ENCODE peak calls at places on chromosomes 16 and 17, in four cellular contexts. E, L, B and C are unnamed samples.

GRCh38 chr16:67185003-67185865 is 1.5 kb upstream of the MATCAP1 start:
- DNase-seq in E (peak; percentile 91), B (peak; percentile 77), L (peak; percentile 94), C (peak; percentile 85)

GRCh38 chr16:6918661-6919060 is 414.0 kb upstream of the RBFOX1 start:
- DNase-seq in E (no peak), L (no peak), B (no peak), C (no peak)

GRCh38 chr16:49854227-49855203 is 1.4 kb downstream of the ZNF423 start:
- DNase-seq in L (peak; percentile 28), B (no peak), E (no peak), C (peak; percentile 50)

GRCh38 chr16:89376812-89377445 is 113.4 kb downstream of the ANKRD11 start:
- DNase-seq in E (no peak), B (no peak), L (no peak), C (no peak)

GRCh38 chr16:25097304-25097988 is 14.1 kb upstream of the LCMT1 start:
- DNase-seq in B (no peak), E (no peak), L (no peak), C (no peak)

GRCh38 chr16:48611329-48612137 is 1.6 kb upstream of the N4BP1 start:
- DNase-seq in L (no peak), B (peak; percentile 26), E (peak; percentile 26), C (no peak)

GRCh38 chr17:13513039-13513405 is 88.7 kb downstream of the HS3ST3A1 start:
- DNase-seq in B (no peak), L (no peak), E (no peak), C (no peak)

GRCh38 chr17:49551221-49552069 is 24.2 kb upstream of the NXPH3 start:
- DNase-seq in E (no peak), L (no peak), B (no peak), C (no peak)

GRCh38 chr16:87241135-87241771 is 75.9 kb downstream of the C16orf95 start:
- DNase-seq in L (no peak), B (no peak), E (no peak), C (no peak)

GRCh38 chr17:78132086-78132676 is 1.6 kb downstream of the TMC8 start:
- DNase-seq in B (peak; percentile 76), E (no peak), L (no peak), C (no peak)

GRCh38 chr17:67534941-67535340 is 157.9 kb downstream of the PITPNC1 start:
- DNase-seq in L (no peak), E (no peak), B (no peak), C (no peak)

GRCh38 chr17:8649157-8650118 is 18.9 kb upstream of the MYH10 start:
- DNase-seq in L (no peak), B (no peak), E (no peak), C (no peak)

GRCh38 chr17:21452377-21453143 is 76.4 kb downstream of the KCNJ12 start:
- DNase-seq in E (peak; percentile 62), L (peak; percentile 49), B (no peak), C (peak; percentile 80)

GRCh38 chr16:3369073-3369472 is 13.4 kb downstream of the OR2C1 start:
- DNase-seq in B (no peak), E (no peak), L (no peak), C (no peak)

GRCh38 chr16:66605177-66605999 is 884 bp downstream of the CMTM3 start:
- DNase-seq in E (peak; percentile 32), B (peak; percentile 55), L (peak; percentile 59), C (peak; percentile 24)

GRCh38 chr17:47704781-47705180 is 10.8 kb downstream of the TBKBP1 start:
- DNase-seq in B (no peak), L (no peak), E (no peak), C (no peak)

GRCh38 chr17:49798182-49798581 is 9.7 kb downstream of the KAT7 start:
- DNase-seq in B (no peak), L (peak; percentile 70), E (no peak), C (no peak)

GRCh38 chr16:876041-876335 is 75.5 kb upstream of the GNG13 start:
- DNase-seq in B (no peak), E (no peak), L (no peak), C (no peak)

GRCh38 chr16:2895813-2896212 is 12.8 kb downstream of the FLYWCH2 start:
- DNase-seq in B (no peak), E (peak; percentile 55), L (no peak), C (no peak)

GRCh38 chr16:51031598-51031997 is 119.5 kb downstream of the SALL1 start:
- DNase-seq in L (no peak), B (no peak), E (no peak), C (no peak)

GRCh38 chr17:31053076-31053475 is 41.7 kb upstream of the NF1 start:
- DNase-seq in L (no peak), B (no peak), E (no peak), C (no peak)

GRCh38 chr17:31048780-31049179 is 46.0 kb upstream of the NF1 start:
- DNase-seq in L (no peak), B (no peak), E (no peak), C (no peak)

GRCh38 chr17:31051517-31051916 is 43.3 kb upstream of the NF1 start:
- DNase-seq in B (no peak), E (no peak), L (no peak), C (no peak)

GRCh38 chr17:31052187-31052889 is 42.4 kb upstream of the NF1 start:
- DNase-seq in E (peak; percentile 67), L (peak; percentile 66), B (peak; percentile 74), C (no peak)

DNA sequence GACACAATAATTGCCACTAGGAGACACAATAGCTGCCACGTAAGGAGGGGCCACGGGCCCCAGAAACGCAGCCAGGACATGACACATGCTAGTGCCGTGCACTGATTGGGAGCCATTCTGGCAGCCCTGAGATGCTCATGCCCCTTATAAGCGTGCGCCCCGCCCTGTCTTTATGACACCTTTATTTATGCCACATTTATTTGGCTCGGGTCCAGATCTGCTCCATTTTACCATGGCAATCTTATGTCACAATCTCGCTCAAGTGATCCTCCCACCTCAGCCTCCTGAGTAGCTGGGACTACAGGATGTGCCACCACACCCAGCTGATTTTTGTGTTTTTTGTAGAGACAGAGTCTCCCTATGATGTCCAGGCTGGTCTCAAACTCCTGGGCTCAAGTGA is 43.8 kb upstream of the NF1 start:
- DNase-seq in B (no peak), E (no peak), L (no peak), C (no peak)
- H3K9me3 ChIP-seq in B (no peaks in the 10 kb centered on the region), E (no peaks in the 10 kb centered on the region), L (no peaks in the 10 kb centered on the region), C (no peaks in the 10 kb centered on the region)

GRCh38 chr17:83146347-83146746 is 66.9 kb downstream of the METRNL start:
- DNase-seq in B (no peak), E (no peak), L (no peak), C (no peak)

GRCh38 chr17:83147285-83147684 is 67.9 kb downstream of the METRNL start:
- DNase-seq in L (no peak), B (no peak), E (no peak), C (no peak)

GRCh38 chr17:83145358-83145738 is 65.9 kb downstream of the METRNL start:
- DNase-seq in E (no peak), B (no peak), L (no peak), C (no peak)

GRCh38 chr17:83144421-83145357 is 65.3 kb downstream of the METRNL start:
- DNase-seq in L (no peak), B (no peak), E (no peak), C (no peak)

DNA sequence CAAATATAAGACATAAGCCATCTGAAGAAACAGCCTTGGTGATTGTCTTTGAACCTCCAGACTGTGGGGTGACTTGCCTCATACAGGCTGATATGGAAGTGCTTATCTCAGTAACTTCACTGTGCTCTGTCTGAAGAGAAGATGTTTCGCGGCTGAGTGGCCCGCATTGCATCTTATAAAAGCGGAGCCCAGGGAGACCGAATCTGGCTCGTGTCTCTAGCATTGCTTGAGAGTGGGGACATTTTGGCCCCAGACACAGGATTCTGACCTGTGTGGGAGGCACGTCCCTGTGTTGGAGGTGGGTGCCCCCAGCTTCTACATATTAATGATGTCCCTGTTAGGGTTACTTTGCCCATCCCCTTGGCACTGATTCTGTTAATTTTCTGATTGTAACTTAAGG is 66.4 kb downstream of the METRNL start:
- DNase-seq in B (no peak), L (no peak), E (no peak), C (no peak)
- H3K4me3 ChIP-seq in B (no peak overlapping the region), L (no peak overlapping the region), E (no peak overlapping the region), C (no peak overlapping the region)

GRCh38 chr16:78309763-78310162 is 210.3 kb downstream of the WWOX start:
- DNase-seq in E (no peak), L (no peak), B (no peak), C (no peak)
- H3K4me1 ChIP-seq in E (no peaks in the 10 kb centered on the region), L (no peaks in the 10 kb centered on the region), B (peaks cover 19% of the 10 kb centered on the region), C (no peaks in the 10 kb centered on the region)

GRCh38 chr16:27499659-27500055 is 50.1 kb downstream of the GTF3C1 start:
- DNase-seq in L (peak; percentile 24), E (no peak), B (no peak), C (no peak)
- H3K9me3 ChIP-seq in L (no peaks in the 10 kb centered on the region), E (no peaks in the 10 kb centered on the region), B (no peaks in the 10 kb centered on the region), C (no peaks in the 10 kb centered on the region)

GRCh38 chr17:29616300-29617048 is 6.2 kb downstream of the CORO6 start:
- DNase-seq in B (no peak), L (no peak), E (no peak), C (no peak)

GRCh38 chr17:29615492-29616299 is 7.0 kb downstream of the CORO6 start:
- DNase-seq in E (peak; percentile 73), B (no peak), L (peak; percentile 77), C (peak; percentile 94)

GRCh38 chr17:29618272-29619065 is 4.2 kb downstream of the CORO6 start:
- DNase-seq in E (no peak), B (no peak), L (no peak), C (no peak)

GRCh38 chr17:29617481-29618271 is 5.0 kb downstream of the CORO6 start:
- DNase-seq in E (peak; percentile 86), B (no peak), L (peak; percentile 79), C (no peak)

GRCh38 chr17:29617125-29617480 is 5.6 kb downstream of the CORO6 start:
- DNase-seq in E (peak; percentile 88), L (peak; percentile 77), B (no peak), C (peak; percentile 93)
- H3K4me3 ChIP-seq in E (peak overlapping the region; percentile 23), L (peak overlapping the region; percentile 50), B (no peak overlapping the region), C (no peak overlapping the region)

DNA sequence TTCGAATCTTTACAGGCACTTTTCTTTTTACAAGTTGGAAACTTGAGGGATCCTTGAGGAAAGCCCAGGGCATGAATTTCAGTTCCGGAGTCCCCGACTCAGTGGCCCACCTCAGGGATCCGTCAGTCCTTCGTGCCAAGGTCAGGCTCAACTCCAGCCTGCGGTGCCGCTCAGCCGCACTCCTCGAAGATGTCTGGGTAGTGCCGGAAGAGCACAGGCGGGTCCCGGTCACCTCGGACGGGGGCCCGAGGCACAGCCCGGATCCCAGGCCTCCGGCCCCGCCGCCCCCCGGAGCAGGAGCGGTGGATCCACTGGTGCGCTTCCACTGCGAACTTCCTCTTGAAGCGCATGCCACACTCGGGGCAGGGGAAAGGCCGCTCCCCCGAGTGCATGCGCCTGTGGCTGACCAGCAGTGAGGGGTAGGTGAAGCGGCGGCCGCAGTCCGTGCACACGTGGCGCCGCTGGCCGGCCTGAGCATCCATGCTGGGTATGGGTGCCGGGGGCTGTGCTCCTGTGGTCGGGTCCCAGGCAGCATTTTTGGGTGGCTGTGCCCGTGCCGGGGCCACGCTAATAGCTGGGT is 1.7 kb downstream of the ZNF688 start:
- DNase-seq in E (no peak), B (no peak), L (no peak), C (no peak)
- H3K4me1 ChIP-seq in E (peaks cover 42% of the 10 kb centered on the region), B (peaks cover 40% of the 10 kb centered on the region), L (peaks cover 10% of the 10 kb centered on the region), C (peaks cover 34% of the 10 kb centered on the region)